ENCODE peak calls at places on chromosome 19, in six cellular contexts. I, Q, D, Y, O and C are unnamed samples.

GRCh38 chr19:53907690-53908089 is 1.4 kb upstream of the CACNG7 start:
- DNase-seq in I (no peak), Q (no peak), D (no peak), Y (no peak), O (no peak), C (no peak)

GRCh38 chr19:58450836-58451357 is 525 bp upstream of the ZNF324B start:
- DNase-seq in I (no peak), Q (no peak), D (no peak), Y (no peak), O (peak), C (no peak)

GRCh38 chr19:46944918-46945628 is 74.6 kb upstream of the NPAS1 start:
- DNase-seq in I (peak), Q (no peak), D (no peak), Y (no peak), O (no peak), C (no peak)

GRCh38 chr19:29263305-29264080 is 50.5 kb upstream of the UQCRFS1 start:
- DNase-seq in I (peak), Q (peak), D (peak), Y (no peak), O (no peak), C (peak)

GRCh38 chr19:12703056-12703455 is 6.6 kb upstream of the FBXW9 start:
- DNase-seq in I (peak), Q (no peak), D (no peak), Y (no peak), O (no peak), C (peak)

GRCh38 chr19:56096665-56097064 is 24.4 kb downstream of the ZNF787 start:
- DNase-seq in I (no peak), Q (no peak), D (no peak), Y (no peak), O (no peak), C (no peak)

GRCh38 chr19:7916137-7916907 is 1.7 kb downstream of the TGFBR3L start:
- DNase-seq in I (peak), Q (peak), D (peak), Y (no peak), O (no peak), C (peak)

GRCh38 chr19:3821857-3822364 is 35.7 kb upstream of the MATK start:
- DNase-seq in I (peak), Q (peak), D (peak), Y (no peak), O (peak), C (peak)

GRCh38 chr19:48385461-48386087 is 5.8 kb downstream of the KDELR1 start:
- DNase-seq in I (no peak), Q (no peak), D (no peak), Y (no peak), O (no peak), C (no peak)

GRCh38 chr19:6724631-6725185 is 4.3 kb upstream of the C3 start:
- DNase-seq in I (no peak), Q (no peak), D (no peak), Y (no peak), O (no peak), C (no peak)

GRCh38 chr19:16536130-16536529 is 6.1 kb downstream of the CHERP start:
- DNase-seq in I (no peak), Q (no peak), D (no peak), Y (no peak), O (no peak), C (no peak)

GRCh38 chr19:41384351-41384750 is 8.0 kb downstream of the TMEM91 start:
- DNase-seq in I (no peak), Q (no peak), D (no peak), Y (no peak), O (no peak), C (no peak)

GRCh38 chr19:35055715-35056179 is 14.2 kb downstream of the HPN start:
- DNase-seq in I (peak), Q (no peak), D (no peak), Y (no peak), O (no peak), C (no peak)

GRCh38 chr19:2337329-2337707 is 8.8 kb downstream of the SPPL2B start:
- DNase-seq in I (peak), Q (no peak), D (no peak), Y (peak), O (no peak), C (no peak)

GRCh38 chr19:46775642-46776258 is 12.6 kb downstream of the SLC1A5 start:
- DNase-seq in I (no peak), Q (no peak), D (no peak), Y (no peak), O (no peak), C (no peak)

GRCh38 chr19:58474291-58474996 is 1.7 kb upstream of the ZNF446 start:
- DNase-seq in I (no peak), Q (no peak), D (no peak), Y (peak), O (no peak), C (no peak)

GRCh38 chr19:35521124-35521743 is 6.9 kb downstream of the SBSN start:
- DNase-seq in I (peak), Q (no peak), D (no peak), Y (no peak), O (no peak), C (no peak)

GRCh38 chr19:38989066-38989605 is 13.6 kb upstream of the FBXO17 start:
- DNase-seq in I (peak), Q (no peak), D (no peak), Y (no peak), O (no peak), C (peak)

GRCh38 chr19:38788478-38789243 is at the start of gene LGALS7B:
- DNase-seq in I (no peak), Q (no peak), D (no peak), Y (no peak), O (no peak), C (no peak)

GRCh38 chr19:55308281-55308680 is 16.9 kb downstream of the TMEM150B start:
- DNase-seq in I (no peak), Q (no peak), D (no peak), Y (no peak), O (no peak), C (no peak)

GRCh38 chr19:42512743-42513304 is 15.5 kb downstream of the CEACAM1 start:
- DNase-seq in I (peak), Q (no peak), D (no peak), Y (no peak), O (no peak), C (no peak)

GRCh38 chr19:14004619-14005380 is 1.3 kb downstream of the RFX1 start:
- DNase-seq in I (no peak), Q (no peak), D (peak), Y (no peak), O (no peak), C (no peak)

GRCh38 chr19:27966390-27966816 is 1246.5 kb downstream of the UQCRFS1 start:
- DNase-seq in I (no peak), Q (no peak), D (no peak), Y (no peak), O (no peak), C (no peak)

GRCh38 chr19:13652810-13653590 is 111.3 kb upstream of the MRI1 start:
- DNase-seq in I (no peak), Q (no peak), D (no peak), Y (no peak), O (no peak), C (no peak)

GRCh38 chr19:41811981-41812380 is 15.6 kb downstream of the CEACAM3 start:
- DNase-seq in I (no peak), Q (no peak), D (no peak), Y (no peak), O (no peak), C (no peak)